ENCODE peak calls at places on chromosomes 5 and 9, in ten cellular contexts. C is right lobe of liver, R is uterus, N is mucosa of descending colon, P is lower lobe of right lung, I is SJSA1, V is tibial artery, F is transverse colon, E is aorta, W is ascending aorta. O is an unnamed sample. For H3K4me1, the result is how much of the 10 kb centered on the place peaks cover.

GRCh38 chr9:116718111-116718510 is 31.0 kb downstream of the TRIM32 start:
- DNase-seq in C (no peak), R (no peak), N (no peak), P (no peak), I (no peak), V (no peak), F (no peak), E (no peak), W (no peak), O (no peak)

GRCh38 chr9:82882744-82883143 is 180.2 kb downstream of the RASEF start:
- DNase-seq in C (no peak), R (no peak), N (no peak), P (no peak), I (peak), V (no peak), F (no peak), E (no peak), W (no peak), O (no peak)

GRCh38 chr9:90775657-90776056 is 26.0 kb upstream of the SYK start:
- DNase-seq in C (no peak), R (no peak), N (no peak), P (no peak), I (no peak), V (no peak), F (no peak), E (no peak), W (no peak), O (no peak)

GRCh38 chr9:111232997-111233790 is 96.8 kb downstream of the OR2K2 start:
- DNase-seq in C (no peak), R (no peak), N (no peak), P (no peak), I (no peak), V (no peak), F (no peak), E (no peak), W (no peak), O (no peak)

GRCh38 chr5:124602925-124603650 is 143.4 kb downstream of the ZNF608 start:
- DNase-seq in C (no peak), R (no peak), N (no peak), P (no peak), I (no peak), V (no peak), F (no peak), E (no peak), W (no peak), O (no peak)

GRCh38 chr5:7754997-7755596 is 95.8 kb downstream of the CFAP90 start:
- DNase-seq in C (peak), R (no peak), N (peak), P (peak), I (peak), V (no peak), F (peak), E (peak), W (no peak), O (peak)

GRCh38 chr9:93955356-93956182 is 414 bp upstream of the BARX1 start:
- DNase-seq in C (no peak), R (no peak), N (no peak), P (no peak), I (no peak), V (no peak), F (no peak), E (peak), W (no peak), O (no peak)

GRCh38 chr9:33101104-33101951 is 24.9 kb upstream of the SMU1 start:
- DNase-seq in C (no peak), R (no peak), N (no peak), P (no peak), I (no peak), V (no peak), F (no peak), E (no peak), W (no peak), O (peak)

GRCh38 chr9:34254141-34254913 is 74.7 kb downstream of the KIF24 start:
- DNase-seq in C (no peak), R (peak), N (no peak), P (no peak), I (peak), V (no peak), F (no peak), E (no peak), W (peak), O (peak)

GRCh38 chr5:68418230-68418629 is 202.7 kb downstream of the PIK3R1 start:
- DNase-seq in C (no peak), R (peak), N (no peak), P (no peak), I (no peak), V (peak), F (no peak), E (no peak), W (peak), O (no peak)

GRCh38 chr9:133854785-133855184 is 116.6 kb upstream of the SARDH start:
- DNase-seq in C (no peak), R (no peak), N (no peak), P (no peak), I (no peak), V (no peak), F (no peak), E (no peak), W (no peak), O (no peak)
- H3K4me1 ChIP-seq in C (under half), R (under half), N (under half), P (under half), I (under half), V (under half), F (under half), E (under half), W (under half), O (under half)

DNA sequence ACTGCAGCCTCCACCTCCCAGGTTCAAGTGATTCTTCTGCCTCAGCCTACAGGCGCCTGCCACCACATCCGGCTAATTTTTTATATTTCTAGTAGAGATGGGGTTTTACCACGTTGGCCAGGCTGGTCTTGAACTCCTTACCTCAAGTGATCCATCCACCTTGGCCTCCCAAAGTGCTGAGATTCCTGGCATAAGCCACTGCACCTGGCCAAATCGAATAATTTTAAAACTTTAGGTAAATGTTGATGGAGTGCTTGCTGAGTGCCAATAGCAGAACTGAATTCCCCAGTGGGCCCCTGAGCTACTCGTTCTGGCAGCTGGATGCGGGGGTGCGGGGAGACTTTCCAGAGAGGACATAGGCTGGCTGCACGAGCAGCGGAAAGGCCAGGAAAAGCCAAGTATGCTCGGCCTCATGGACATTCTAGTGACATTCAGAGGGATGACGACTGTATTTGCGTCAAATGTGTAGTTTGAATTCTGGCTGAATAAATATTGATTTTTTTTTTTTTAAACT is 16.8 kb downstream of the TRAF2 start:
- DNase-seq in C (peak), R (no peak), N (peak), P (no peak), I (no peak), V (peak), F (no peak), E (no peak), W (peak), O (peak)
- H3K4me3 ChIP-seq in C (no peak), R (no peak), N (no peak), P (no peak), I (no peak), V (peak), F (no peak), E (no peak), W (no peak), O (no peak)

DNA sequence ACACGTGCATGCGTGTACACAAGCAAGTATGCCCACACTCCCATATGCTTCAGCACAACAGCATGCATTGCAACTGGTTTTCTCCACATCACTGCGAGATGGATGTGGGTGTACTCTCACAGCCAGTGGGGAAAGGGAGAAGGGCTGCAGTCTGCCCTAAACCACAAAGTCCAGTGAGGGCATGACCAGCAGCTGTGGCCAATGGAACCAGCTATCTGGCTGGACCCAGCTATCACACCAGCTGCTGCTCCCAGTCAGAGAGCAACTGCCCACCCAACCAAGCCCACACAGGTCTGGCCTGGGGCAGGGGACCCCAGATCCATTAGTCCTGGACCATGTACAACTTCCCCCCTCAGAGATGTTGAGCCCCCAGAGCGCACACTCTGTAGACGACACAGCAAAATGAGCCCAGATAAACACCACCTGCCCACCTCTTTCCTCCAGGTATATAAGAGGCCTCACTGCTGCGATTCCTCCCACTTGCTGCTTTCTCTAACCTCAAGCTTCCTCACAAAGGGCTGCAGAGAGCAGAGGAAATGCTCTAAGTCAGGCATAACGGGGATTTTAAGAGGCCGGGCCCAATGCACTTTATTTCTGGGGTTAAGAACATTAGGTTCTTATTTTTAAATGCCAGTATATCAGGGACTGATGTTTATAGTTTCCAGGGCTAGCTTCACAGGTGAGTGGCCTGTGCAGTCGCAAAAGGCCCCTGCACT is 38.9 kb downstream of the SHB start:
- DNase-seq in C (no peak), R (no peak), N (no peak), P (no peak), I (no peak), V (no peak), F (no peak), E (no peak), W (no peak), O (no peak)
- H3K4me1 ChIP-seq in C (half or more), R (under half), N (under half), P (half or more), I (under half), V (under half), F (half or more), E (under half), W (under half), O (half or more)

GRCh38 chr9:122219856-122220672 is 8.7 kb downstream of the LHX6 start:
- DNase-seq in C (no peak), R (no peak), N (no peak), P (no peak), I (no peak), V (no peak), F (no peak), E (no peak), W (no peak), O (no peak)

GRCh38 chr9:122218070-122218884 is 10.5 kb downstream of the LHX6 start:
- DNase-seq in C (no peak), R (no peak), N (no peak), P (no peak), I (no peak), V (no peak), F (no peak), E (no peak), W (no peak), O (no peak)

GRCh38 chr9:122217640-122218039 is 11.1 kb downstream of the LHX6 start:
- DNase-seq in C (no peak), R (no peak), N (no peak), P (no peak), I (no peak), V (no peak), F (no peak), E (no peak), W (no peak), O (no peak)

GRCh38 chr9:122220673-122221222 is 8.0 kb downstream of the LHX6 start:
- DNase-seq in C (no peak), R (no peak), N (no peak), P (no peak), I (no peak), V (no peak), F (no peak), E (no peak), W (no peak), O (no peak)

GRCh38 chr9:122218885-122219855 is 9.6 kb downstream of the LHX6 start:
- DNase-seq in C (no peak), R (no peak), N (no peak), P (no peak), I (no peak), V (no peak), F (no peak), E (no peak), W (no peak), O (no peak)
- H3K4me3 ChIP-seq in C (no peak), R (no peak), N (no peak), P (peak), I (no peak), V (no peak), F (no peak), E (no peak), W (peak), O (no peak)

GRCh38 chr9:5592231-5592630 is 36.7 kb upstream of the RIC1 start:
- DNase-seq in C (no peak), R (no peak), N (no peak), P (no peak), I (no peak), V (no peak), F (no peak), E (no peak), W (no peak), O (no peak)

GRCh38 chr9:5593904-5594303 is 35.0 kb upstream of the RIC1 start:
- DNase-seq in C (no peak), R (no peak), N (no peak), P (no peak), I (no peak), V (no peak), F (no peak), E (no peak), W (no peak), O (no peak)

GRCh38 chr9:5587024-5587423 is 41.9 kb upstream of the RIC1 start:
- DNase-seq in C (no peak), R (no peak), N (no peak), P (no peak), I (peak), V (no peak), F (no peak), E (no peak), W (no peak), O (no peak)

GRCh38 chr9:5596173-5596572 is 32.7 kb upstream of the RIC1 start:
- DNase-seq in C (no peak), R (no peak), N (no peak), P (no peak), I (no peak), V (no peak), F (no peak), E (no peak), W (no peak), O (no peak)

GRCh38 chr9:5592904-5593303 is 36.0 kb upstream of the RIC1 start:
- DNase-seq in C (no peak), R (no peak), N (no peak), P (no peak), I (no peak), V (no peak), F (no peak), E (no peak), W (no peak), O (no peak)
- H3K4me1 ChIP-seq in C (under half), R (under half), N (under half), P (under half), I (under half), V (under half), F (under half), E (under half), W (under half), O (under half)

DNA sequence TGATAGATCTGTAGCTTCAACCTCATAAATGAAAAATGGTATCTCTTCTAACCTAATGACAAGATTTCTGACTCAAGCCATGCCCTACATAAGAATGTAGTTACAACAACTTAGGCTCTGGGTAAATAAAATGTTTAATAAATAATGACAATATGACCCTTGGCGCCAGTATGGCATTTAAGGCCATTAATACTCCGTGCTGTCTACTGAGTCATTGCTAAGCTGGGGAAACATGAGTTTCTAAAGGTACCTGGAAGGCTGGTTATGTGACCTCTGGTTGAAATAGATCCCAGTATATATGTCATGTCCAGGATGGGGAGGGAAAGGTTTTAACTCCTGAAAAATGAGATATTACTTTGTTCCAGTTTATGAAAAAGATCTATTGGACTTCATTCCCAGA is 58.0 kb upstream of the CEMIP2 start:
- DNase-seq in C (no peak), R (no peak), N (no peak), P (no peak), I (no peak), V (no peak), F (no peak), E (no peak), W (no peak), O (no peak)
- H3K4me3 ChIP-seq in C (no peak), R (no peak), N (no peak), P (no peak), I (no peak), V (no peak), F (no peak), E (no peak), W (no peak), O (no peak)

GRCh38 chr5:142794527-142794926 is 24.4 kb downstream of the ARHGAP26 start:
- DNase-seq in C (no peak), R (no peak), N (no peak), P (no peak), I (no peak), V (no peak), F (no peak), E (no peak), W (no peak), O (no peak)

GRCh38 chr5:142797420-142797819 is 27.2 kb downstream of the ARHGAP26 start:
- DNase-seq in C (no peak), R (no peak), N (no peak), P (no peak), I (no peak), V (no peak), F (no peak), E (no peak), W (no peak), O (no peak)

GRCh38 chr5:142798099-142798768 is 28.1 kb downstream of the ARHGAP26 start:
- DNase-seq in C (no peak), R (no peak), N (no peak), P (no peak), I (no peak), V (peak), F (no peak), E (no peak), W (no peak), O (no peak)

GRCh38 chr5:142795246-142795645 is 25.1 kb downstream of the ARHGAP26 start:
- DNase-seq in C (no peak), R (no peak), N (no peak), P (no peak), I (no peak), V (no peak), F (no peak), E (no peak), W (no peak), O (no peak)

GRCh38 chr5:142796492-142797109 is 26.4 kb downstream of the ARHGAP26 start:
- DNase-seq in C (no peak), R (no peak), N (peak), P (no peak), I (no peak), V (no peak), F (no peak), E (no peak), W (no peak), O (no peak)
- H3K4me1 ChIP-seq in C (under half), R (under half), N (under half), P (under half), I (under half), V (under half), F (half or more), E (under half), W (under half), O (under half)

DNA sequence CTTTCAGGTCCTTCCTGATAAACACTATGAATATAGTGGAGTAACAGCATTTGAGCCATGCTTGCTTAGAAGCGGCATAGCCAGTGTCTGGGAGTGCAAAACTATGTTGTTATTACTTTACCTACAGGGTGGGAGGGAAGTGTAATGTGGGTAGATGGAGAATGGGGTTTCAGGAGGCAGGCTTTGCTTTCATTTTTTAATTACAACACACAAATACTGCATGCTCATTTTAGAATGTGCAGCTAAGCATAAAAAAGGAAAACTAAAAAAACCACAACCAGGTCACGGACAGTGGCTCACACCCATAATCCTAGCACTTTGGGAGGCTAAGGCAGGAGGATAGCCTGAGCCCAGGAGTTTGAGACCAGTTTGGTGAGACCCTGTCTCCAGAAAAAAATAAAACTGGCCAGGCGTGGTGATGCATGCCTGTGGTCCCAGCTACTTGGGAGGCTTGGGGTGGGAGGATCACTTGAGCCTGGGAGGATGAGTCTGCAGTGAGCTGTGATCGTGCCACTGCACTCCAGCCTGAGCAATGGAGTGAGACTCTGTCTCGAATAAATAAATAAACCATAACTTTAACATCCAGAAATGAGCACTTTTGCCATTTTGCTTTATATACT is 20.2 kb downstream of the HAVCR1 start:
- DNase-seq in C (no peak), R (no peak), N (no peak), P (no peak), I (no peak), V (no peak), F (no peak), E (no peak), W (no peak), O (no peak)
- H3K4me3 ChIP-seq in C (no peak), R (no peak), N (no peak), P (no peak), I (no peak), V (no peak), F (no peak), E (no peak), W (no peak), O (no peak)

DNA sequence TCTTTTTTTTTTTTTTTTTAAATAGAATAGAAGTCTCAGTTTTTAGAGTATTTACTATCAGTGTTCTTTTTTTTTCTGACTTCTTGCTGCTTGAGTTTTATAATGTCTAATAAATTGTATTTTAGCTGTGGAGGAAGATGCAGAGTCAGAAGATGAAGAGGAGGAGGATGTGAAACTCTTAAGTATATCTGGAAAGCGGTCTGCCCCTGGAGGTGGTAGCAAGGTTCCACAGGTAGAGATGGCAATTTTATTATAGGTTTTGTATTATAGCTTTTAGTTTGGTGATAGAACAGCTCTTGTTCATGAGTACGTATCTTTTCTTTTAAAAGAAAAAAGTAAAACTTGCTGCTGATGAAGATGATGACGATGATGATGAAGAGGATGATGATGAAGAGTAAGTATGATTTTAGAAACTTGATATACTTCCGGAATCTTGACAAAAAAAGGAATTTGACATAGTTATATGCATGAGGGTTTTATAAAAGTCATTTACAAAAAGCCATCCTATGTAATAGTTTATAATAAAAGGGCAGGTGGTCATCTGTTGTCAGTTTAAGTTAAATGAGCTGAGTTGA is 5.0 kb downstream of the NPM1 start:
- DNase-seq in C (no peak), R (no peak), N (no peak), P (no peak), I (no peak), V (no peak), F (no peak), E (no peak), W (no peak), O (no peak)
- H3K4me1 ChIP-seq in C (under half), R (under half), N (under half), P (under half), I (under half), V (under half), F (under half), E (under half), W (under half), O (under half)

GRCh38 chr5:34715711-34716110 is 59.6 kb downstream of the RAI14 start:
- DNase-seq in C (no peak), R (no peak), N (no peak), P (no peak), I (no peak), V (no peak), F (no peak), E (no peak), W (no peak), O (no peak)

GRCh38 chr5:34718516-34718915 is 62.4 kb downstream of the RAI14 start:
- DNase-seq in C (no peak), R (no peak), N (no peak), P (no peak), I (no peak), V (no peak), F (no peak), E (no peak), W (no peak), O (no peak)

GRCh38 chr5:34716986-34717385 is 60.9 kb downstream of the RAI14 start:
- DNase-seq in C (no peak), R (no peak), N (no peak), P (no peak), I (peak), V (no peak), F (no peak), E (no peak), W (no peak), O (no peak)

GRCh38 chr5:34719029-34719428 is 62.9 kb downstream of the RAI14 start:
- DNase-seq in C (no peak), R (peak), N (no peak), P (no peak), I (no peak), V (no peak), F (no peak), E (no peak), W (no peak), O (no peak)

GRCh38 chr5:34717426-34718327 is 61.5 kb downstream of the RAI14 start:
- DNase-seq in C (no peak), R (peak), N (no peak), P (no peak), I (peak), V (peak), F (no peak), E (no peak), W (peak), O (no peak)
- H3K4me3 ChIP-seq in C (no peak), R (no peak), N (no peak), P (no peak), I (no peak), V (no peak), F (no peak), E (no peak), W (no peak), O (no peak)